ENCODE peak calls at places on chromosomes 2 and 18, in seven cellular contexts. Q is NCI-H524; L is CD4-positive, alpha-beta T cell; T is stimulated activated CD4-positive, alpha-beta T cell treated with anti-CD3 and anti-CD28 coated beads, Interleukin-4, amount 100 ng/mL, for 4 hours; S is PC-3; D is iris pigment epithelial cell; X is testis. F is an unnamed sample.

GRCh38 chr2:173521450-173522192 is 166.9 kb downstream of the CDCA7 start:
- DNase-seq in Q (no peak), L (no peak), T (no peak), S (peak), D (no peak), X (no peak), F (peak)

GRCh38 chr2:101811226-101812015 is 113.9 kb downstream of the MAP4K4 start:
- DNase-seq in Q (no peak), L (no peak), T (no peak), S (no peak), D (no peak), X (no peak), F (no peak)

GRCh38 chr2:162075689-162076132 is 1.7 kb upstream of the DPP4 start:
- DNase-seq in Q (no peak), L (no peak), T (no peak), S (no peak), D (peak), X (no peak), F (no peak)

GRCh38 chr18:74171910-74172606 is 23.7 kb downstream of the TIMM21 start:
- DNase-seq in Q (no peak), L (no peak), T (no peak), S (no peak), D (no peak), X (no peak), F (no peak)

GRCh38 chr2:16647992-16648617 is 17.5 kb downstream of the CYRIA start:
- DNase-seq in Q (no peak), L (no peak), T (no peak), S (no peak), D (no peak), X (no peak), F (no peak)

GRCh38 chr2:237614151-237614720 is 13.2 kb upstream of the LRRFIP1 start:
- DNase-seq in Q (no peak), L (no peak), T (no peak), S (no peak), D (peak), X (no peak), F (no peak)

GRCh38 chr2:239750045-239750835 is 274.9 kb downstream of the NDUFA10 start:
- DNase-seq in Q (no peak), L (no peak), T (no peak), S (no peak), D (no peak), X (no peak), F (no peak)

GRCh38 chr18:12750076-12750707 is 47.4 kb downstream of the PSMG2 start:
- DNase-seq in Q (peak), L (no peak), T (no peak), S (no peak), D (no peak), X (no peak), F (no peak)

GRCh38 chr2:237482485-237482884 is 4.6 kb upstream of the MLPH start:
- DNase-seq in Q (no peak), L (no peak), T (no peak), S (no peak), D (peak), X (peak), F (no peak)

GRCh38 chr2:12543452-12544220 is 173.1 kb upstream of the TRIB2 start:
- DNase-seq in Q (no peak), L (no peak), T (no peak), S (no peak), D (peak), X (no peak), F (no peak)

GRCh38 chr2:69168950-69169695 is 156.1 kb downstream of the ANTXR1 start:
- DNase-seq in Q (peak), L (no peak), T (no peak), S (no peak), D (no peak), X (no peak), F (no peak)

GRCh38 chr2:70505613-70506391 is 47.8 kb downstream of the TGFA start:
- DNase-seq in Q (peak), L (no peak), T (no peak), S (no peak), D (no peak), X (no peak), F (no peak)

GRCh38 chr2:62270728-62271127 is 74.8 kb downstream of the B3GNT2 start:
- DNase-seq in Q (no peak), L (no peak), T (no peak), S (no peak), D (peak), X (peak), F (no peak)

GRCh38 chr2:85605406-85606115 is 3.1 kb upstream of the TMEM150A start:
- DNase-seq in Q (no peak), L (no peak), T (no peak), S (no peak), D (peak), X (no peak), F (no peak)

F was measured in RWPE1.